ENCODE peak calls at places on chromosomes 4 and X, in nine cellular contexts. N is pons, K is NCI-H146, X is MCF 10A, B is skeletal muscle cell, L is NCI-H510A, T is aorta, F is posterior cingulate gyrus, E is sciatic nerve. P is an unnamed sample.

GRCh38 chrX:116009348-116009747 is 161.2 kb upstream of the AGTR2 start:
- DNase-seq in N (no peak), K (no peak), X (no peak), B (no peak), L (no peak), T (no peak), F (no peak), E (no peak), P (no peak)

GRCh38 chrX:115571712-115572111 is 10.7 kb downstream of the PLS3 start:
- DNase-seq in N (no peak), K (no peak), X (no peak), B (no peak), L (no peak), T (no peak), F (no peak), E (no peak), P (no peak)

GRCh38 chr4:17232575-17233253 is 279.2 kb downstream of the QDPR start:
- DNase-seq in N (peak), K (no peak), X (peak), B (peak), L (no peak), T (no peak), F (peak), E (no peak), P (no peak)

GRCh38 chr4:54657556-54658313 is at the start of gene KIT:
- DNase-seq in N (no peak), K (peak), X (no peak), B (no peak), L (peak), T (peak), F (peak), E (peak), P (peak)

GRCh38 chr4:80542747-80543146 is 207.2 kb downstream of the CFAP299 start:
- DNase-seq in N (no peak), K (no peak), X (no peak), B (no peak), L (no peak), T (no peak), F (no peak), E (no peak), P (no peak)

GRCh38 chrX:9312922-9313867 is 151.7 kb upstream of the TBL1X start:
- DNase-seq in N (no peak), K (peak), X (peak), B (no peak), L (no peak), T (peak), F (peak), E (peak), P (peak)

GRCh38 chr4:7398104-7398423 is 36.7 kb downstream of the PSAPL1 start:
- DNase-seq in N (peak), K (no peak), X (peak), B (peak), L (peak), T (no peak), F (no peak), E (peak), P (no peak)

GRCh38 chr4:4704267-4704666 is 155.2 kb upstream of the MSX1 start:
- DNase-seq in N (no peak), K (no peak), X (no peak), B (no peak), L (no peak), T (no peak), F (no peak), E (no peak), P (no peak)

GRCh38 chrX:12770440-12770839 is 20.8 kb upstream of the PRPS2 start:
- DNase-seq in N (peak), K (peak), X (peak), B (no peak), L (no peak), T (no peak), F (no peak), E (no peak), P (no peak)

GRCh38 chr4:137640156-137640837 is 108.0 kb upstream of the PCDH18 start:
- DNase-seq in N (no peak), K (no peak), X (no peak), B (no peak), L (no peak), T (no peak), F (no peak), E (no peak), P (no peak)

GRCh38 chrX:16666541-16666940 is 16.6 kb downstream of the S100G start:
- DNase-seq in N (peak), K (no peak), X (no peak), B (peak), L (no peak), T (no peak), F (peak), E (no peak), P (no peak)

GRCh38 chr4:8240211-8241041 is 29.1 kb upstream of the HTRA3 start:
- DNase-seq in N (no peak), K (no peak), X (no peak), B (no peak), L (no peak), T (no peak), F (no peak), E (no peak), P (no peak)

GRCh38 chr4:105474110-105474518 is 252 bp upstream of the PPA2 start:
- DNase-seq in N (peak), K (no peak), X (peak), B (no peak), L (no peak), T (peak), F (peak), E (peak), P (no peak)

GRCh38 chr4:5054532-5054931 is 3.3 kb downstream of the STK32B start:
- DNase-seq in N (no peak), K (no peak), X (no peak), B (no peak), L (no peak), T (no peak), F (no peak), E (no peak), P (no peak)

GRCh38 chrX:69968956-69969355 is 80.8 kb downstream of the AWAT2 start:
- DNase-seq in N (peak), K (no peak), X (peak), B (no peak), L (no peak), T (no peak), F (no peak), E (no peak), P (no peak)

GRCh38 chr4:140755811-140756291 is 334 bp downstream of the TBC1D9 start:
- DNase-seq in N (no peak), K (peak), X (peak), B (no peak), L (peak), T (peak), F (peak), E (peak), P (peak)